ENCODE peak calls at places on chromosomes 1 and 21, in six cellular contexts. M is COR-L47; J is activated CD4-positive, CD25-positive, alpha-beta regulatory T cell treated with anti-CD3 and anti-CD28 coated beads, Interleukin-2, amount 50 U/mL, for 72 hours; X is SK-MEL-5; C is endothelial cell of umbilical vein; D is prostate gland. B is an unnamed sample.

GRCh38 chr1:77543822-77544448 is 138.5 kb downstream of the ZZZ3 start:
- DNase-seq in M (no peak), J (no peak), X (no peak), C (no peak), D (no peak), B (no peak)

GRCh38 chr1:236067854-236068454 is 3.1 kb upstream of the NID1 start:
- DNase-seq in M (no peak), J (no peak), X (peak; percentile 48), C (no peak), D (no peak), B (no peak)

GRCh38 chr1:53957231-53957818 is 11.2 kb downstream of the LRRC42 start:
- DNase-seq in M (peak; percentile 19), J (no peak), X (no peak), C (no peak), D (no peak), B (no peak)

GRCh38 chr1:235986869-235987268 is 78.0 kb downstream of the NID1 start:
- DNase-seq in M (no peak), J (no peak), X (no peak), C (peak; percentile 96), D (no peak), B (no peak)

GRCh38 chr1:68011786-68012375 is 38.5 kb downstream of the DIRAS3 start:
- DNase-seq in M (no peak), J (no peak), X (peak; percentile 16), C (no peak), D (no peak), B (no peak)

GRCh38 chr1:20137055-20137454 is 2.1 kb upstream of the PLA2G2F start:
- DNase-seq in M (no peak), J (no peak), X (no peak), C (no peak), D (peak; percentile 63), B (no peak)

GRCh38 chr1:207393610-207394009 is 60.5 kb upstream of the CR2 start:
- DNase-seq in M (no peak), J (no peak), X (peak; percentile 89), C (peak; percentile 91), D (peak; percentile 8), B (no peak)

GRCh38 chr1:235821361-235821981 is 45.2 kb downstream of the LYST start:
- DNase-seq in M (no peak), J (no peak), X (no peak), C (no peak), D (no peak), B (no peak)

GRCh38 chr1:30322859-30323257 is 400.5 kb downstream of the MATN1 start:
- DNase-seq in M (no peak), J (no peak), X (peak; percentile 2), C (no peak), D (no peak), B (no peak)

GRCh38 chr1:239225396-239225795 is 161.0 kb upstream of the CHRM3 start:
- DNase-seq in M (no peak), J (no peak), X (no peak), C (no peak), D (no peak), B (no peak)

GRCh38 chr1:180269848-180270766 is 40.0 kb downstream of the LHX4 start:
- DNase-seq in M (peak; percentile 28), J (no peak), X (peak; percentile 36), C (no peak), D (no peak), B (no peak)

GRCh38 chr21:42248783-42249597 is 30.1 kb downstream of the ABCG1 start:
- DNase-seq in M (no peak), J (no peak), X (no peak), C (no peak), D (no peak), B (no peak)

GRCh38 chr21:27505516-27505915 is 538.6 kb upstream of the ADAMTS5 start:
- DNase-seq in M (no peak), J (no peak), X (no peak), C (no peak), D (no peak), B (no peak)

GRCh38 chr1:213051881-213052202 is 801 bp downstream of the RPS6KC1 start:
- DNase-seq in M (no peak), J (no peak), X (no peak), C (no peak), D (no peak), B (no peak)

GRCh38 chr1:45246760-45247159 is 40.4 kb upstream of the ZSWIM5 start:
- DNase-seq in M (no peak), J (no peak), X (no peak), C (peak; percentile 97), D (peak; percentile 5), B (no peak)

GRCh38 chr1:173240609-173241008 is 33.5 kb upstream of the TNFSF4 start:
- DNase-seq in M (no peak), J (no peak), X (no peak), C (no peak), D (no peak), B (no peak)

GRCh38 chr1:54287176-54287650 is 87.2 kb downstream of the MRPL37 start:
- DNase-seq in M (peak; percentile 88), J (peak; percentile 45), X (peak; percentile 77), C (peak; percentile 65), D (peak; percentile 87), B (no peak)

GRCh38 chr1:14516974-14517812 is 81.3 kb upstream of the KAZN start:
- DNase-seq in M (no peak), J (no peak), X (no peak), C (no peak), D (no peak), B (no peak)

GRCh38 chr1:5993553-5994510 is 1.6 kb upstream of the NPHP4 start:
- DNase-seq in M (no peak), J (no peak), X (no peak), C (no peak), D (no peak), B (no peak)

GRCh38 chr1:197441990-197442389 is 173.9 kb downstream of the CRB1 start:
- DNase-seq in M (no peak), J (no peak), X (no peak), C (no peak), D (no peak), B (no peak)

GRCh38 chr1:151611288-151611790 is 511 bp upstream of the SNX27 start:
- DNase-seq in M (no peak), J (no peak), X (peak; percentile 69), C (no peak), D (peak; percentile 43), B (peak; percentile 96)

GRCh38 chr1:168321945-168322344 is 41.3 kb downstream of the TBX19 start:
- DNase-seq in M (peak; percentile 28), J (no peak), X (peak; percentile 60), C (peak; percentile 56), D (no peak), B (peak; percentile 7)

GRCh38 chr1:227949954-227950734 is 2.4 kb upstream of the WNT9A start:
- DNase-seq in M (no peak), J (no peak), X (no peak), C (no peak), D (no peak), B (no peak)

GRCh38 chr1:207853372-207853757 is 57.6 kb downstream of the CD34 start:
- DNase-seq in M (no peak), J (no peak), X (no peak), C (peak; percentile 42), D (no peak), B (no peak)

GRCh38 chr1:193408782-193409293 is 222.4 kb upstream of the B3GALT2 start:
- DNase-seq in M (no peak), J (no peak), X (no peak), C (peak; percentile 83), D (peak; percentile 28), B (no peak)

GRCh38 chr1:81834268-81834667 is 33.5 kb downstream of the ADGRL2 start:
- DNase-seq in M (no peak), J (no peak), X (no peak), C (peak; percentile 4), D (no peak), B (no peak)

GRCh38 chr1:7042322-7043231 is 257.3 kb downstream of the CAMTA1 start:
- DNase-seq in M (peak; percentile 61), J (no peak), X (peak; percentile 47), C (peak; percentile 31), D (no peak), B (no peak)

GRCh38 chr1:9289724-9290493 is 2.8 kb upstream of the SPSB1 start:
- DNase-seq in M (no peak), J (no peak), X (peak; percentile 28), C (no peak), D (peak; percentile 27), B (no peak)

GRCh38 chr1:185157599-185158469 is 867 bp downstream of the SWT1 start:
- DNase-seq in M (peak; percentile 5), J (no peak), X (peak; percentile 6), C (peak; percentile 49), D (peak; percentile 20), B (no peak)

GRCh38 chr1:1782399-1783221 is 4.3 kb upstream of the NADK start:
- DNase-seq in M (peak; percentile 72), J (peak; percentile 53), X (no peak), C (peak; percentile 67), D (peak; percentile 83), B (no peak)

GRCh38 chr1:71047635-71048607 is at the start of gene PTGER3:
- DNase-seq in M (peak; percentile 83), J (peak; percentile 32), X (no peak), C (peak; percentile 7), D (peak; percentile 40), B (no peak)

GRCh38 chr1:223234164-223234501 is 91.1 kb upstream of the TLR5 start:
- DNase-seq in M (no peak), J (no peak), X (no peak), C (peak; percentile 24), D (no peak), B (no peak)

GRCh38 chr1:25795955-25796806 is 3.8 kb upstream of the SELENON start:
- DNase-seq in M (peak; percentile 83), J (no peak), X (no peak), C (no peak), D (peak; percentile 88), B (no peak)

GRCh38 chr1:168170552-168171508 is 7.9 kb upstream of the TIPRL start:
- DNase-seq in M (no peak), J (no peak), X (peak; percentile 4), C (no peak), D (no peak), B (no peak)